ENCODE peak calls at places on chromosomes 1 and 21, in nine cellular contexts. L is AG04450, W is non-pigmented ciliary epithelial cell, J is WTC11, X is sciatic nerve, Y is astrocyte of the spinal cord, O is GM18507, F is heart right ventricle, B is HuH-7.5. C is an unnamed sample.

GRCh38 chr1:234213576-234214128 is 159.6 kb upstream of the COA6 start:
- DNase-seq in L (no peak), B (no peak), W (no peak), J (no peak), F (no peak), Y (no peak), O (no peak), X (no peak), C (no peak)

GRCh38 chr1:119327436-119328155 is 41.0 kb upstream of the HAO2 start:
- DNase-seq in J (peak), O (no peak), W (no peak), B (no peak), F (no peak), L (no peak), X (peak), Y (peak), C (peak)

GRCh38 chr1:183980951-183981525 is 56.5 kb downstream of the COLGALT2 start:
- DNase-seq in Y (no peak), L (no peak), B (no peak), F (no peak), O (no peak), X (no peak), W (no peak), J (no peak), C (no peak)

GRCh38 chr1:231691618-231692259 is 65.1 kb downstream of the DISC1 start:
- DNase-seq in W (no peak), X (peak), B (peak), Y (peak), L (no peak), F (peak), O (no peak), J (peak), C (peak)

GRCh38 chr21:33969600-33969999 is 54.0 kb upstream of the ATP5PO start:
- DNase-seq in B (no peak), J (no peak), W (no peak), O (no peak), F (no peak), X (no peak), Y (no peak), L (no peak), C (no peak)

GRCh38 chr1:173042806-173043205 is 7.9 kb downstream of the TNFSF18 start:
- DNase-seq in J (no peak), Y (peak), L (no peak), F (no peak), O (no peak), X (no peak), W (no peak), B (no peak), C (no peak)

GRCh38 chr1:38153426-38154088 is 107.0 kb upstream of the POU3F1 start:
- DNase-seq in F (no peak), W (no peak), J (no peak), X (no peak), B (no peak), L (no peak), O (no peak), Y (no peak), C (no peak)

GRCh38 chr1:116820362-116820761 is 66.1 kb downstream of the CD2 start:
- DNase-seq in J (no peak), Y (peak), B (no peak), O (no peak), L (peak), W (peak), X (no peak), F (peak), C (peak)

GRCh38 chr1:234997201-234998173 is 131.2 kb downstream of the TOMM20 start:
- DNase-seq in X (peak), Y (peak), W (peak), J (no peak), O (no peak), B (no peak), F (peak), L (peak), C (peak)

GRCh38 chr1:228014235-228014930 is 7.6 kb downstream of the WNT3A start:
- DNase-seq in O (no peak), W (no peak), Y (peak), F (no peak), J (no peak), L (no peak), B (no peak), X (peak), C (peak)

GRCh38 chr1:91895832-91896556 is 10.0 kb upstream of the TGFBR3 start:
- DNase-seq in Y (no peak), O (no peak), J (no peak), F (no peak), L (no peak), X (no peak), B (no peak), W (no peak), C (no peak)

GRCh38 chr1:48735753-48736152 is 40.9 kb downstream of the BEND5 start:
- DNase-seq in F (no peak), J (no peak), B (no peak), X (no peak), W (no peak), O (no peak), Y (no peak), L (no peak), C (no peak)